ENCODE peak calls at places on chromosomes 4 and X, in seven cellular contexts. S, I, W, G, U, D and R are unnamed samples.

GRCh38 chr4:78174931-78175330 is 117.8 kb downstream of the FRAS1 start:
- DNase-seq in D (no peak), I (no peak), U (no peak), W (no peak), G (no peak), S (no peak), R (no peak)

GRCh38 chr4:46270986-46271596 is 118.8 kb downstream of the GABRA2 start:
- DNase-seq in U (peak), W (peak), S (no peak), D (no peak), G (no peak), I (peak), R (no peak)

GRCh38 chr4:87270825-87271224 is 50.4 kb upstream of the KLHL8 start:
- DNase-seq in G (no peak), U (no peak), I (peak), W (no peak), D (no peak), S (no peak), R (no peak)

GRCh38 chrX:151981129-151981528 is 6.7 kb upstream of the GABRE start:
- DNase-seq in S (no peak), U (no peak), W (no peak), I (no peak), D (no peak), G (no peak), R (no peak)

GRCh38 chr4:165207016-165207430 is 338 bp upstream of the KLHL2 start:
- DNase-seq in S (peak), I (no peak), G (no peak), U (no peak), D (peak), W (no peak), R (no peak)

GRCh38 chr4:126265880-126266279 is 951.1 kb downstream of the FAT4 start:
- DNase-seq in W (no peak), I (no peak), S (no peak), G (no peak), U (no peak), D (no peak), R (no peak)

GRCh38 chr4:46999584-46999983 is 6.2 kb upstream of the GABRA4 start:
- DNase-seq in S (no peak), U (no peak), I (no peak), W (no peak), G (no peak), D (no peak), R (no peak)

GRCh38 chr4:86032476-86033022 is 327.3 kb downstream of the MAPK10 start:
- DNase-seq in W (no peak), G (peak), D (no peak), U (no peak), I (peak), S (no peak), R (no peak)

GRCh38 chrX:140918398-140919043 is 83.9 kb upstream of the SPANXB1 start:
- DNase-seq in I (peak), S (no peak), W (peak), D (peak), U (peak), G (no peak), R (peak)

GRCh38 chr4:157265281-157265680 is 44.8 kb downstream of the GRIA2 start:
- DNase-seq in W (no peak), G (no peak), S (no peak), D (no peak), I (no peak), U (no peak), R (peak)

GRCh38 chr4:168587326-168588125 is 90.7 kb downstream of the PALLD start:
- DNase-seq in U (no peak), I (no peak), S (no peak), D (no peak), G (peak), W (no peak), R (no peak)

GRCh38 chr4:54318904-54319303 is 89.8 kb downstream of the PDGFRA start:
- DNase-seq in U (peak), G (no peak), S (no peak), D (peak), W (peak), I (peak), R (no peak)

GRCh38 chr4:70518716-70519115 is 347 bp downstream of the AMTN start:
- DNase-seq in D (no peak), S (no peak), I (no peak), U (no peak), G (no peak), W (no peak), R (no peak)

GRCh38 chr4:112857461-112857860 is 192.0 kb upstream of the ANK2 start:
- DNase-seq in G (no peak), W (no peak), D (peak), U (no peak), I (no peak), S (no peak), R (no peak)
- TF ChIP-seq POLR2AphosphoS5 in G (no peak), W (no peak), D (no peak), U (no peak), I (peak), S (no peak), R (no peak)

GRCh38 chr4:39427477-39428119 is 20.9 kb downstream of the KLB start:
- DNase-seq in G (no peak), W (no peak), U (no peak), S (no peak), I (no peak), D (no peak), R (no peak)
- TF ChIP-seq POLR2AphosphoS5 in G (no peak), W (no peak), U (no peak), S (no peak), I (no peak), D (no peak), R (no peak)

DNA sequence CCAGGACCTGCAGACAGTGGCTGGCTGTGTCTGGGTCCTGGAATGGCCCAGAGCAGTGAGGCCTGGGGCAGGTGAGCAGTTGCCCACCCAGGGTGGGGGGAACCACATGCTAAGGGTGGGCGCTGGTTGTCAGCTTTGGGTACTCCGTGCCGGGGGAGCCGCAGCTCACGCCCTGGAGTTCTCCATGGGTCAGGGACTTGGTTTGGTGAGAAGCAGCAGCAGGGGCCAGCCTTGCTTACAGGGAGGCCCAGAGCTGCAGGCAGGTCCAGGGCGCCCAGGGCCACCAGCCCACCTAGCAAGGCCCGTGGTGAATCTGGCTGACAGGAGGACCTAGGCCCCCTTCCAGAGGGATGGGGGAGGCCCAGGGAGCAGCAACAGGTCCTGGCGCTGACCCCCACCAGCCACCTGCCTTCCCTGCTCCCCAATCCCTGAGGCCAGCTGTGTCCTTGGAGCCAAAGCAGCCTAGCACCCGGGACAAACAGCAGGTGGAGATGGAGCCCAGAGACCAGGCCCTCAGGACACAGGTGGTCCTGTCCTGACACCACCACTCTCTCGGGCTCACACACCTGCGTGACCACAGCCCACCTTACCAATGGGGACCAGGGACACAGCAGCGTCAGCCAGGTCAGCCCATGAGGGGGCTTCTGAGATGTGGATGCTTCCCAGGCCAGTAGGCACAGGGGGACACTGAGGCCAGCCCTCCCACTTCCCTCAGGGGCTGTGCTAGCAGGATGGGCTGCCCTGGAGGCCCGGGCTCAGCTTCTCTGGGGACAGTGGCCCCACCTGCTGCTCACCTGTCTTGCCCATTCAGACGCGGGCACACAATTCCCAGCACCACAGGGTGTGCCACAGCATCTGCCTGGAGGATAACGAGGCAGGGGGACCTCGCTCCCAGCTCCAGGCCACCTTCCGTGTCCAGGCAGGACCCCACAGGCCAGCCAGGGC is 3.5 kb downstream of the MXD4 start:
- DNase-seq in D (no peak), I (peak), W (no peak), G (peak), U (no peak), S (peak), R (peak)
- TF ChIP-seq POLR2AphosphoS5 in D (no peak), I (no peak), W (no peak), G (no peak), U (no peak), S (no peak), R (no peak)

DNA sequence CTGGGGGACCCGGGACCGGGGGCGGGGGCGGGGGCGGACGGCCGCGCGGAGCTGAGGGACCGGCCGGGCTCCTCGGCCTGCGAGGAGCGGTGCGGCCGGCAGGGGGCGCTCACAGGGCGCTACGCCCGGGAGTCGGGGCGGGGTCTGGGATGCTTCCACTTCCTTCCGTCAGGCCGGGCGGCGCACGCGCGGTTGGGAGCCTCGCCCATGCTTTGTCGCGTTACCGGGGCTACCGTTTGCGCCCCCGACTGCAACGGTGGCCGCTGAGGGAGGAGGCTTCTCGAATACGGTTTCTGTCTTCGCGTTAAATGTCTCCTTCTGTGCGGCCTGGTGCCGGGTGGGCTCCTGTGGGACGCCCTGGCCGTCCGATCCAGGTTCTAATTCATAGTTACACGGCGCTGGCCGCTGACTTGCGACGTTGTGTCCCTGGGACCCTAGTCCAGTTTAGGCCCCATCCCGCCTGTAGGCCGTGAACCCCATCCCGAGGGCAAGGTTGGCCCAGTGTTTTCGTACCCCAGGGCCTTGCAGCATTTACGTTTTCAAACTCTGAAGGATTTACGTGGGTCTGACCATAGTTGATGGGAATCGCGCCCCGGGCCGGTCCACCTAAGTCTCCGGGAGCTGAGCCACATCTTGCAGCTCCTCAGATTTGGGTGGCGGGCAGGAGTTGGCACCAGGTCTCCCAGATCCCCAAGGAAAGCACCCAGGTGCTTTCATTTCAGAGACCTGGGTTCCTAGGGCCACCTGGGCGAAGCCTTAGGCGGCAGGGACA is 549 bp downstream of the MSL3 start:
- DNase-seq in I (peak), U (no peak), S (peak), G (peak), W (peak), D (peak), R (peak)
- TF ChIP-seq POLR2AphosphoS5 in I (no peak), U (no peak), S (no peak), G (peak), W (no peak), D (peak), R (peak)

GRCh38 chrX:8913665-8914409 is 112.7 kb upstream of the FAM9A start:
- DNase-seq in S (no peak), G (peak), D (no peak), U (no peak), W (no peak), I (no peak), R (no peak)
- TF ChIP-seq POLR2AphosphoS5 in S (no peak), G (no peak), D (no peak), U (no peak), W (no peak), I (no peak), R (no peak)